ENCODE peak calls at places on chromosomes 3 and 15, in ten cellular contexts. M, Z, U, R, X, P, W, Y, G and A are unnamed samples.

GRCh38 chr15:81492303-81492702 is 118.3 kb upstream of the TMC3 start:
- DNase-seq in M (no peak), Z (peak), U (peak), R (no peak), X (no peak), P (peak), W (no peak), Y (no peak), G (no peak), A (peak)

GRCh38 chr15:66617137-66618090 is 51.6 kb upstream of the LCTL start:
- DNase-seq in M (no peak), Z (peak), U (peak), R (peak), X (peak), P (peak), W (peak), Y (peak), G (peak), A (peak)

GRCh38 chr3:128413003-128413370 is 53.7 kb downstream of the DNAJB8 start:
- DNase-seq in M (no peak), Z (no peak), U (no peak), R (no peak), X (no peak), P (no peak), W (no peak), Y (no peak), G (peak), A (no peak)

GRCh38 chr3:165532851-165533250 is 304.4 kb downstream of the BCHE start:
- DNase-seq in M (no peak), Z (no peak), U (no peak), R (no peak), X (no peak), P (no peak), W (no peak), Y (no peak), G (no peak), A (no peak)

GRCh38 chr3:191254098-191254873 is 55.2 kb downstream of the OSTN start:
- DNase-seq in M (no peak), Z (no peak), U (no peak), R (no peak), X (no peak), P (peak), W (no peak), Y (no peak), G (no peak), A (peak)

GRCh38 chr3:23756206-23756840 is 49.4 kb upstream of the UBE2E1 start:
- DNase-seq in M (no peak), Z (no peak), U (no peak), R (no peak), X (no peak), P (no peak), W (no peak), Y (no peak), G (no peak), A (no peak)

GRCh38 chr3:81485444-81485865 is 276.0 kb downstream of the GBE1 start:
- DNase-seq in M (no peak), Z (no peak), U (peak), R (no peak), X (no peak), P (peak), W (no peak), Y (no peak), G (no peak), A (peak)

GRCh38 chr3:106566277-106566676 is 697.5 kb upstream of the CBLB start:
- DNase-seq in M (peak), Z (no peak), U (no peak), R (no peak), X (no peak), P (no peak), W (no peak), Y (no peak), G (peak), A (no peak)

GRCh38 chr15:90217671-90218394 is 15.9 kb downstream of the CIB1 start:
- DNase-seq in M (no peak), Z (no peak), U (no peak), R (no peak), X (no peak), P (no peak), W (no peak), Y (no peak), G (no peak), A (no peak)

GRCh38 chr15:90219421-90220141 is 14.2 kb downstream of the CIB1 start:
- DNase-seq in M (peak), Z (no peak), U (no peak), R (peak), X (no peak), P (no peak), W (no peak), Y (no peak), G (peak), A (peak)

GRCh38 chr15:90222538-90222937 is 11.2 kb downstream of the CIB1 start:
- DNase-seq in M (no peak), Z (no peak), U (no peak), R (no peak), X (no peak), P (no peak), W (no peak), Y (no peak), G (no peak), A (no peak)

GRCh38 chr15:90223441-90224165 is 10.1 kb downstream of the CIB1 start:
- DNase-seq in M (no peak), Z (no peak), U (no peak), R (no peak), X (no peak), P (no peak), W (no peak), Y (no peak), G (peak), A (no peak)

DNA sequence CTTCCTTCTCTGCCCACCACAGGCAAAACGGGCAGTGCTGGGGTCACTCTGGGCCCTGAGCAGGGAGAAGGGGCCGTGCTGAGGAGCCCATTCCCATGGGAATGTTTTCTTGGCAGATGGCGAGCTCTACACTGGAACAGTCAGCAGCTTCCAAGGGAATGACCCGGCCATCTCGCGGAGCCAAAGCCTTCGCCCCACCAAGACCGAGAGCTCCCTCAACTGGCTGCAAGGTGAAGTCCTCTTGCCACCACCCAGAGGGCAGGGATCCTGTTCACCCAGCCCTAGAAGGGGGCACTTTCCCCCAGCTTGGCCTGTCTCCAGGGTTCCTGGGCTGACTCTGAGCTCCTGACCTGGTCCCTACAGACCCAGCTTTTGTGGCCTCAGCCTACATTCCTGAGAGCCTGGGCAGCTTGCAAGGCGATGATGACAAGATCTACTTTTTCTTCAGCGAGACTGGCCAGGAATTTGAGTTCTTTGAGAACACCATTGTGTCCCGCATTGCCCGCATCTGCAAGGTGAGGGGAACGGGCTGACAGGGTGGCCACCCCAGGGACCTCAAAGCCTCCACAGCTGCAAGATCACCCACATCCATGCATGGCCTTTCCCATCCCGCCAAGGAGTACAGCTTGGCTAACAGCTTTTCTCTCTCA is 12.4 kb downstream of the CIB1 start:
- DNase-seq in M (peak), Z (peak), U (peak), R (peak), X (peak), P (peak), W (peak), Y (peak), G (peak), A (peak)
- H3K4me3 ChIP-seq in M (no peak), Z (no peak), U (no peak), R (no peak), X (no peak), P (no peak), W (no peak), Y (no peak), G (no peak), A (no peak)

DNA sequence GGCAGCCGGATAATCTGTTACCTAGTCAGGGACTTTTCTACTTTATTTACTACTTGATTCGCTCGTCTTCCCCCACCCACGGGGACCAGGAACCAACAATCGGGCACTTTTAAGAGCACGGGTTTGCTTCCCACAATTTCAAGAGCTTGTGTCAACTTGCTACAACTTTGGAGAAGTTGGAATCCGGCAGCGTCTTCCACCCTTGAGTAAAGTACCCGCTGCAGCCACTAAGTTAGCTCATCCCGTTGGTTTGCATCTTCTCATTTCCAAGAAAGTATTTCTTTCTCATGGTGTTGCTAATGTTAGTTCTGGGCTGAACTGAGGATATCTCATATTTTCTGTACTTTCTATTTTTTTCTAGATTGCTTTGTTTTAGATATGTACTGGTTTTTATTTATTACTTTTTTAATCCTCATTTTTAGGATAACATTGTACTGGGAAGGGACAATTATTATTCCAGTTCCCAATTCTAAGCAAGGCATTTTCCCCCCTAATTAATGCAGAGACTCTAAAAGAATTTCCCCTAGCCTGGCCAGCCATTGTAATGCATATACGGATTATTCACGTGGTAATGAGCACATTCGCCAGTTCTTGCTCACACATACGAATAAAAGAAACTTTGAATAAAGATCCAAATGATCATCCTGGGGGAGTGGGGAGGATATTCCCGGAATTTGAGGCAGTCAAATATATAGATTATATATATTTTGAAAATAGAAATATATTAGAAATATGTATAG is 4.0 kb downstream of the SOX2 start:
- DNase-seq in M (peak), Z (no peak), U (no peak), R (no peak), X (no peak), P (no peak), W (no peak), Y (peak), G (peak), A (no peak)
- H3K4me3 ChIP-seq in M (peak), Z (no peak), U (no peak), R (no peak), X (peak), P (no peak), W (no peak), Y (peak), G (peak), A (no peak)

DNA sequence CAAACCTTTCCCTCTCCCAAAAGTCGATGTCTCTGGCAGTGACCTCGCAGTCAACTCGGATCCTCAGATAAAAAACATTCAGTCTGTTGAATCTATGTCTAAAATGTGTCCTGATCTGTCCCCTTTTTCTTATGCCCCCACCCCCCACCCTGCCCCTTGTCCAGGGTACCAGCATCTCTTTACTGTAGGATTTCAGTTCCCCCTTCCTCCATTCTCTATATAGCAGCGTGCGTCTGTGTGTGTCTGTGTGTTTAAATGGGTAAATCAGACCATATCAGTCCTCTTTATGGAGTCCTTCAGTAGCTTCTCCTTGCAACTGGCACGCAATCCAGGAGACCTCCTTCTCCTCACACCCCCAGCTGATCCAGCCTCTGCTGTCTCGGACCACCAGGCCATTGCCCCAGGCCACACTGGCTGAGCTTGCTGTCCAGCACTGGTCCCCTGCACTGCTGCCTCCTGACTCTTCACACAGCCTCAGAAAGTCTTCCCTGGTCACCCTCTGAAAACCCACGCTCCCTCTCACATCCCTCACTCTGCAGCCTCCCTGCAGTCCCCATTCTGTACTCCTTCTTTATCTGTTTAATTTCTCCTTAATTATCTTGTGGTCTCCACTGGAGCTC is 1.5 kb downstream of the LRRK1 start:
- DNase-seq in M (no peak), Z (no peak), U (no peak), R (no peak), X (no peak), P (no peak), W (peak), Y (no peak), G (no peak), A (no peak)
- H3K4me3 ChIP-seq in M (no peak), Z (peak), U (peak), R (no peak), X (peak), P (peak), W (no peak), Y (no peak), G (no peak), A (no peak)

GRCh38 chr15:77942611-77943211 is 134.8 kb downstream of the TBC1D2B start:
- DNase-seq in M (no peak), Z (no peak), U (no peak), R (no peak), X (no peak), P (no peak), W (no peak), Y (no peak), G (no peak), A (no peak)
- H3K4me3 ChIP-seq in M (no peak), Z (no peak), U (no peak), R (no peak), X (no peak), P (no peak), W (no peak), Y (no peak), G (no peak), A (no peak)

GRCh38 chr3:196631655-196632032 is 7.8 kb upstream of the NRROS start:
- DNase-seq in M (no peak), Z (no peak), U (no peak), R (no peak), X (no peak), P (no peak), W (no peak), Y (no peak), G (no peak), A (no peak)
- H3K4me3 ChIP-seq in M (peak), Z (peak), U (peak), R (peak), X (peak), P (peak), W (peak), Y (peak), G (peak), A (peak)

DNA sequence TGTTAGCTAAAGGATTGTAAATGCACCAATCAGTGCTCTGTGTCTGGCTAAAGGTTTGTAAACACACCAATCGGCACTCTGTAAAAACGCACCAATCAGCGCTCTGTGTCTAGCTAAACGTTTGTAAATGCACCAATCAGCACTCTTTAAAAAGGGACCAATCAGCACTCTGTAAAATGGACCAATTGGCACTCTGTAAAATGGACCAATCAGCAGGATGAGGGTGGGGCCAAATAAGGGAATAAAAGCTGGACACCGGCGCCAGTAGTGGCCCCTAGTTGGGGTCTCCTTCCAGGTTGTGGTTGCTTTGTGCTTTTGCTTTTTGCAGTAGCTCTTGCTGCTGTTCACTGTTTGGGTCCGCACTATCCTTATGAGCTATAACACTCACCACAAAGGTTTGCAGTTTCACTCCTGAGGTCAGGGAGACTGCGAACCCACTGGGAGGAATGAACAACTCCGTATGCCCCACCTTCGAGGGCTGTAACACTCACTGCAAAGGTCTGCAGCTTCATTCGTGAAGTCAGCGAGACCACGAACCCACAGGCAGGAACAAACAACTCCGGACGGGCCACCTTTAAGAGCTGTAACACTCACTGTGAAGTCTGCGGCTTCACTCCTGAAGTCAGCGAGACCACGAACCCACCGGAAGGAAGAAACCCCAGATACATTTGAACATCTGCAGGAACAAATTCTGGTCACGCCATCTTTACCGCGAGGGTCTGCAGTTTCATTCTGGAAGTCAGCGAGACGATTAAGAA is 1.1 kb upstream of the SUCLG2 start:
- DNase-seq in M (no peak), Z (peak), U (no peak), R (peak), X (peak), P (no peak), W (peak), Y (peak), G (no peak), A (peak)
- H3K4me3 ChIP-seq in M (no peak), Z (peak), U (no peak), R (no peak), X (peak), P (peak), W (peak), Y (no peak), G (no peak), A (no peak)

DNA sequence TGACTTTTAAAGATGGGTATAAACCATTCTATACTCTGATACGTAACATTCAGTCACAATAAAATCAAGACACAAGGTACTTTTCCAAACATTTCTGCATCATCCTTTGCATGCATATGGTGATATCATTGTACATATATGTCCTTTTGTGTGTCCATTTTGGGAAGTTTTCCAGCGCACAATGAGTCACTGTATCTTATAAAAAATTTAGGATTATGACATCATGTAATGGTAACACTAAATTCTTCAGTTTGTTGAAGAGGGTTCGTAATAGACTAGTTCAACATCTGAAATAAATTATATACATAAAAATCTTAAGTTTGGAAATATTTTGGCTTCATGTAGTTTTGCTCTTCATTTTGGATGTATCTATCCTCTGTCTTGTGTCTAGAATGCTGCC is 480.9 kb downstream of the ROBO1 start:
- DNase-seq in M (no peak), Z (no peak), U (peak), R (no peak), X (no peak), P (no peak), W (no peak), Y (no peak), G (no peak), A (peak)
- H3K4me3 ChIP-seq in M (no peak), Z (no peak), U (no peak), R (no peak), X (no peak), P (no peak), W (no peak), Y (no peak), G (no peak), A (no peak)

GRCh38 chr15:82730022-82730530 is 20.4 kb upstream of the AP3B2 start:
- DNase-seq in M (no peak), Z (no peak), U (no peak), R (no peak), X (no peak), P (no peak), W (no peak), Y (no peak), G (peak), A (no peak)

GRCh38 chr15:82726816-82727215 is 17.1 kb upstream of the AP3B2 start:
- DNase-seq in M (no peak), Z (no peak), U (no peak), R (no peak), X (no peak), P (no peak), W (no peak), Y (no peak), G (no peak), A (no peak)

DNA sequence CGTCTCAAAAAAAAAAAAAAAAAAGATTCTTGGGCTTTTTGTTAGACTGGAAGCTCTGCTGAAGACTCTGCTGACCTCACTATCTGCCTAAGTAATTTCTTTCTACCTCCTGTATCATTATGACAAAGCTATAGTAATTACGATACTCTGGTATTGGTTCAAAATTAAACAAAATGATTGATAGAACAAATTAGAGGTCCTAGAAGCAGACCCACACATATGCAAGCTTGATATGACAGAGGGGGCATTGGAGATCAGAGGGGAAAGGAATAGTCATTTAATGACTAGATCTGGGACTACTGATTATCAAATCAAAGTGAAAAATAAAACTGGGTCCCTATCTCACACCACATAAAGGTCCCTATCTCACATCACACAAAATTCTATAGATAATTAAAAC is 21.9 kb upstream of the AP3B2 start:
- DNase-seq in M (no peak), Z (no peak), U (no peak), R (no peak), X (no peak), P (no peak), W (no peak), Y (no peak), G (no peak), A (no peak)
- H3K4me3 ChIP-seq in M (no peak), Z (no peak), U (no peak), R (no peak), X (no peak), P (no peak), W (no peak), Y (no peak), G (no peak), A (no peak)

GRCh38 chr3:44476181-44476599 is 1.3 kb downstream of the ZNF445 start:
- DNase-seq in M (peak), Z (no peak), U (peak), R (no peak), X (no peak), P (peak), W (no peak), Y (no peak), G (no peak), A (peak)
- H3K4me3 ChIP-seq in M (peak), Z (peak), U (peak), R (peak), X (peak), P (peak), W (no peak), Y (peak), G (no peak), A (peak)